ENCODE peak calls at places on chromosomes 12 and 14, in eight cellular contexts. E is left colon; I is SHP77 treated with DMSO at 0.1 percent for 48 hours; B is fibroblast of villous mesenchyme; X is activated CD4-positive, alpha-beta T cell treated with anti-CD3 and anti-CD28 coated beads, Interleukin-2, amount 50 U/mL, for 1 hour; C is islet precursor cell; F is NCI-H1930; V is cardiac septum. S is an unnamed sample.
A peak's percentile ranks its signal among the peaks of the same experiment; 100 is the strongest.

GRCh38 chr14:105851716-105852377 is 325.5 kb downstream of the TMEM121 start:
- DNase-seq in E (no peak), I (no peak), B (no peak), X (no peak), C (no peak), F (no peak), V (peak; percentile 41), S (no peak)

GRCh38 chr14:67738740-67739504 is 37.2 kb downstream of the RDH12 start:
- DNase-seq in E (peak; percentile 49), I (no peak), B (peak; percentile 97), X (no peak), C (no peak), F (no peak), V (no peak), S (peak; percentile 98)

GRCh38 chr12:45585522-45586230 is 143.8 kb upstream of the ARID2 start:
- DNase-seq in E (no peak), I (no peak), B (no peak), X (no peak), C (no peak), F (no peak), V (no peak), S (no peak)

GRCh38 chr12:42213954-42214426 is 24.1 kb downstream of the YAF2 start:
- DNase-seq in E (no peak), I (no peak), B (peak; percentile 57), X (no peak), C (peak; percentile 83), F (no peak), V (no peak), S (peak; percentile 77)

GRCh38 chr12:10695852-10696251 is 22.0 kb upstream of the STYK1 start:
- DNase-seq in E (no peak), I (no peak), B (no peak), X (no peak), C (no peak), F (no peak), V (no peak), S (no peak)

GRCh38 chr12:126069549-126070165 is 1004.4 kb downstream of the AACS start:
- DNase-seq in E (no peak), I (peak; percentile 61), B (peak; percentile 56), X (peak; percentile 1), C (peak; percentile 80), F (peak; percentile 63), V (no peak), S (peak; percentile 51)

GRCh38 chr14:93953263-93953662 is 23.1 kb downstream of the ASB2 start:
- DNase-seq in E (no peak), I (no peak), B (no peak), X (no peak), C (no peak), F (no peak), V (no peak), S (no peak)

GRCh38 chr14:104680806-104681688 is 8.4 kb upstream of the INF2 start:
- DNase-seq in E (peak; percentile 90), I (peak; percentile 18), B (peak; percentile 82), X (no peak), C (peak; percentile 81), F (no peak), V (no peak), S (peak; percentile 84)

GRCh38 chr12:124497039-124497438 is 70.4 kb downstream of the NCOR2 start:
- DNase-seq in E (no peak), I (no peak), B (peak; percentile 84), X (no peak), C (no peak), F (no peak), V (no peak), S (peak; percentile 71)

GRCh38 chr14:52926994-52927393 is 23.9 kb downstream of the FERMT2 start:
- DNase-seq in E (no peak), I (no peak), B (peak; percentile 63), X (no peak), C (no peak), F (peak; percentile 25), V (no peak), S (peak; percentile 74)

GRCh38 chr12:100789975-100790374 is 4.6 kb upstream of the ANO4 start:
- DNase-seq in E (no peak), I (no peak), B (no peak), X (no peak), C (no peak), F (no peak), V (no peak), S (no peak)

GRCh38 chr14:100530270-100531072 is 56.7 kb downstream of the BEGAIN start:
- DNase-seq in E (peak; percentile 19), I (no peak), B (no peak), X (no peak), C (peak; percentile 45), F (no peak), V (peak; percentile 47), S (no peak)

GRCh38 chr12:54160807-54161480 is 27.8 kb downstream of the SMUG1 start:
- DNase-seq in E (no peak), I (peak; percentile 26), B (no peak), X (no peak), C (no peak), F (no peak), V (no peak), S (no peak)

GRCh38 chr14:29724991-29725390 is 202.7 kb downstream of the PRKD1 start:
- DNase-seq in E (no peak), I (peak; percentile 99), B (peak; percentile 46), X (no peak), C (peak; percentile 60), F (no peak), V (no peak), S (peak; percentile 74)

GRCh38 chr14:90060965-90061848 is 587 bp upstream of the KCNK13 start:
- DNase-seq in E (no peak), I (no peak), B (no peak), X (no peak), C (peak; percentile 74), F (no peak), V (no peak), S (no peak)

GRCh38 chr14:74647834-74648361 is 35.9 kb upstream of the LTBP2 start:
- DNase-seq in E (no peak), I (peak; percentile 34), B (no peak), X (no peak), C (peak; percentile 43), F (no peak), V (no peak), S (peak; percentile 24)